ENCODE peak calls at places on chromosomes 16 and 17, in six cellular contexts. W is ovary, U is T-cell, T is hepatic stellate cell, N is GM13976, C is A673. M is an unnamed sample.

GRCh38 chr17:2011421-2012371 is 13.4 kb downstream of the RTN4RL1 start:
- DNase-seq in C (peak; percentile 73), U (no peak), T (peak; percentile 64), W (no peak), N (no peak), M (no peak)

GRCh38 chr17:81294512-81295030 is 536 bp downstream of the SLC38A10 start:
- DNase-seq in C (no peak), U (no peak), T (peak; percentile 71), W (peak; percentile 40), N (no peak), M (no peak)

GRCh38 chr17:8041249-8041928 is 2.5 kb downstream of the ALOX15B start:
- DNase-seq in T (peak; percentile 62), U (peak; percentile 35), W (no peak), C (peak; percentile 80), N (peak; percentile 77), M (no peak)

GRCh38 chr16:24993722-24994686 is 21.2 kb downstream of the ARHGAP17 start:
- DNase-seq in T (peak; percentile 84), W (no peak), U (no peak), N (no peak), C (no peak), M (no peak)

GRCh38 chr16:74601131-74601871 is 5.6 kb downstream of the GLG1 start:
- DNase-seq in N (no peak), T (no peak), U (peak; percentile 72), C (no peak), W (no peak), M (no peak)

GRCh38 chr17:78291944-78292910 is 60.8 kb downstream of the TMEM235 start:
- DNase-seq in N (no peak), U (no peak), C (no peak), W (no peak), T (no peak), M (no peak)

GRCh38 chr17:27256225-27257030 is 37.5 kb upstream of the WSB1 start:
- DNase-seq in N (no peak), U (no peak), T (no peak), W (no peak), C (no peak), M (no peak)

GRCh38 chr16:69469807-69470561 is 45.6 kb downstream of the CYB5B start:
- DNase-seq in C (peak; percentile 54), W (no peak), N (peak; percentile 41), T (no peak), U (no peak), M (peak; percentile 54)